ENCODE peak calls at places on chromosomes 4 and X, in five cellular contexts. One of them, this sample, is unnamed.

GRCh38 chrX:42274151-42274550 is 350.8 kb upstream of the CASK start:
- DNase-seq in upper lobe of left lung: no peak
- DNase-seq in IMR-90: no peak
- DNase-seq in cardiac muscle cell: no peak
- DNase-seq in lung: no peak
- DNase-seq in this sample: no peak

GRCh38 chr4:142883433-142883832 is 37.3 kb upstream of the INPP4B start:
- DNase-seq in cardiac muscle cell: peak; percentile 6
- DNase-seq in lung: no peak
- DNase-seq in IMR-90: peak; percentile 2
- DNase-seq in upper lobe of left lung: no peak
- DNase-seq in this sample: peak; percentile 35

GRCh38 chrX:120769576-120770341 is 105.9 kb downstream of the CT47B1 start:
- DNase-seq in IMR-90: peak; percentile 19
- DNase-seq in cardiac muscle cell: peak; percentile 77
- DNase-seq in lung: no peak
- DNase-seq in upper lobe of left lung: no peak
- DNase-seq in this sample: peak; percentile 73

GRCh38 chrX:34809096-34809495 is 133.5 kb upstream of the FAM47B start:
- DNase-seq in cardiac muscle cell: no peak
- DNase-seq in upper lobe of left lung: no peak
- DNase-seq in IMR-90: no peak
- DNase-seq in lung: no peak
- DNase-seq in this sample: no peak

GRCh38 chrX:104987063-104987462 is 233.4 kb downstream of the TEX13A start:
- DNase-seq in lung: no peak
- DNase-seq in cardiac muscle cell: peak; percentile 0
- DNase-seq in upper lobe of left lung: no peak
- DNase-seq in IMR-90: no peak
- DNase-seq in this sample: no peak

GRCh38 chr4:15457401-15458201 is 12.1 kb upstream of the CC2D2A start:
- DNase-seq in IMR-90: peak; percentile 81
- DNase-seq in cardiac muscle cell: peak; percentile 84
- DNase-seq in upper lobe of left lung: no peak
- DNase-seq in lung: no peak
- DNase-seq in this sample: peak; percentile 78

GRCh38 chrX:17635231-17635630 is 102.1 kb upstream of the SCML1 start:
- DNase-seq in lung: no peak
- DNase-seq in cardiac muscle cell: peak; percentile 28
- DNase-seq in upper lobe of left lung: no peak
- DNase-seq in IMR-90: peak; percentile 18
- DNase-seq in this sample: peak; percentile 59

GRCh38 chr4:53551963-53552362 is 39.3 kb downstream of the LNX1 start:
- DNase-seq in IMR-90: no peak
- DNase-seq in lung: no peak
- DNase-seq in upper lobe of left lung: no peak
- DNase-seq in cardiac muscle cell: peak; percentile 12
- DNase-seq in this sample: peak; percentile 1

GRCh38 chrX:129779747-129780146 is at the start of gene SASH3:
- DNase-seq in lung: peak; percentile 62
- DNase-seq in IMR-90: no peak
- DNase-seq in upper lobe of left lung: peak; percentile 49
- DNase-seq in cardiac muscle cell: no peak
- DNase-seq in this sample: no peak

GRCh38 chr4:2059034-2059725 is at the start of gene NAT8L:
- DNase-seq in cardiac muscle cell: peak; percentile 27
- DNase-seq in IMR-90: no peak
- DNase-seq in upper lobe of left lung: peak; percentile 88
- DNase-seq in lung: no peak
- DNase-seq in this sample: peak; percentile 55

GRCh38 chrX:123185714-123186113 is 1.6 kb downstream of the GRIA3 start:
- DNase-seq in cardiac muscle cell: no peak
- DNase-seq in lung: no peak
- DNase-seq in IMR-90: no peak
- DNase-seq in upper lobe of left lung: no peak
- DNase-seq in this sample: no peak
- H3K4me3 ChIP-seq in cardiac muscle cell: peak overlapping the region; percentile 52
- H3K4me3 ChIP-seq in lung: no peak overlapping the region
- H3K4me3 ChIP-seq in IMR-90: no peak overlapping the region
- H3K4me3 ChIP-seq in upper lobe of left lung: no peak overlapping the region
- H3K4me3 ChIP-seq in this sample: no peak overlapping the region

GRCh38 chr4:158157412-158157811 is 15.4 kb downstream of the GASK1B start:
- DNase-seq in cardiac muscle cell: no peak
- DNase-seq in upper lobe of left lung: no peak
- DNase-seq in lung: no peak
- DNase-seq in IMR-90: no peak
- DNase-seq in this sample: no peak
- H3K4me1 ChIP-seq in cardiac muscle cell: no peaks in the 10 kb centered on the region
- H3K4me1 ChIP-seq in upper lobe of left lung: no peaks in the 10 kb centered on the region
- H3K4me1 ChIP-seq in lung: no peaks in the 10 kb centered on the region
- H3K4me1 ChIP-seq in IMR-90: peaks cover 3% of the 10 kb centered on the region
- H3K4me1 ChIP-seq in this sample: no peaks in the 10 kb centered on the region

DNA sequence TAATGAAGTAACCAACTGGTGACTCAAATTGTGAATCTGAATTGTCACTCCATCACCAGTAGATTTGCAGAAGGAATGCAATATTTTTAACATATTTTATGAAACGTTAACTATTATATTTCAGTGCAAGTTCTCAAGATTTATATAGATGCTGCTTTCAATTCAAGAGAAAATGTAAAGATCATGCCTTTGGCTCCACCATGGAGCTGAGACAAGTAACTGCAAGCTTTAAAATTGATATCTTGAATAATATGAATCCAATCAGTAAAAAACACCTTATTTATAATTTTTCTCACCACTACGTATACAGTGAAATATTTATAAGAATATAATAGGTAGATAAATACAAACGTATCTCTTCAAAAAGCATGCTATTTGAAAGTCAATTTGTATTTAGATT is 27.8 kb upstream of the GALNTL6 start:
- DNase-seq in upper lobe of left lung: no peak
- DNase-seq in lung: no peak
- DNase-seq in IMR-90: no peak
- DNase-seq in cardiac muscle cell: no peak
- DNase-seq in this sample: no peak
- TF ChIP-seq CTCF in upper lobe of left lung: no peak
- TF ChIP-seq CTCF in lung: no peak
- TF ChIP-seq CTCF in IMR-90: no peak
- TF ChIP-seq CTCF in cardiac muscle cell: no peak
- TF ChIP-seq CTCF in this sample: peak; percentile 16

DNA sequence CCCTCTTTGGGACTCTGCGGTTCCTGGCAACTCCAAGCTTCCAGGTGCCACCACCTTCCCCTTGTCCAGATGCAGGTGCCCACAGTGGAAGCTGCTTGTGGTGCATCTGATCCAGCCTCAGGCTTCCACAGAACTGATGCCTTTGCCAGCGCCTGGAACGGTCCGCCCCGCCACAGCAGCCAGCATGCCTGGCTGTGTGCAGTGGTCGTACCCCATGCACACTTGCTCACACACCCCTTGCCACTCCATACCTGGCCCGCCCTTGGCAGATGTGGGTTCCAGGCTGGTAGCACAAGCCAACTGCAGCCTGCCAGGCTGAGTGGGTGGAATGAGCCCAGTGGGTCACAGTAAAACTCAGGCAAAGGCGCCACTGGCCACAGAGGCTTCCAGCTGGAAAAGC is 240.5 kb downstream of the PPP4R3C start:
- DNase-seq in upper lobe of left lung: peak; percentile 25
- DNase-seq in lung: no peak
- DNase-seq in IMR-90: no peak
- DNase-seq in cardiac muscle cell: no peak
- DNase-seq in this sample: no peak
- H3K4me3 ChIP-seq in upper lobe of left lung: no peak overlapping the region
- H3K4me3 ChIP-seq in lung: no peak overlapping the region
- H3K4me3 ChIP-seq in IMR-90: no peak overlapping the region
- H3K4me3 ChIP-seq in cardiac muscle cell: no peak overlapping the region
- H3K4me3 ChIP-seq in this sample: no peak overlapping the region

GRCh38 chrX:370244-370962 is 16.3 kb downstream of the PPP2R3B start:
- DNase-seq in cardiac muscle cell: no peak
- DNase-seq in lung: no peak
- DNase-seq in upper lobe of left lung: no peak
- DNase-seq in IMR-90: no peak
- DNase-seq in this sample: no peak

GRCh38 chrX:370963-371745 is 15.6 kb downstream of the PPP2R3B start:
- DNase-seq in lung: no peak
- DNase-seq in IMR-90: no peak
- DNase-seq in upper lobe of left lung: no peak
- DNase-seq in cardiac muscle cell: no peak
- DNase-seq in this sample: no peak

GRCh38 chrX:373641-374471 is 12.9 kb downstream of the PPP2R3B start:
- DNase-seq in lung: no peak
- DNase-seq in upper lobe of left lung: peak; percentile 85
- DNase-seq in cardiac muscle cell: peak; percentile 30
- DNase-seq in IMR-90: peak; percentile 27
- DNase-seq in this sample: peak; percentile 24

GRCh38 chrX:372856-373640 is 13.7 kb downstream of the PPP2R3B start:
- DNase-seq in cardiac muscle cell: peak; percentile 29
- DNase-seq in upper lobe of left lung: peak; percentile 84
- DNase-seq in lung: no peak
- DNase-seq in IMR-90: peak; percentile 44
- DNase-seq in this sample: no peak

GRCh38 chrX:371907-372306 is 14.8 kb downstream of the PPP2R3B start:
- DNase-seq in cardiac muscle cell: no peak
- DNase-seq in upper lobe of left lung: no peak
- DNase-seq in IMR-90: no peak
- DNase-seq in lung: no peak
- DNase-seq in this sample: no peak
- H3K4me1 ChIP-seq in cardiac muscle cell: peaks cover 57% of the 10 kb centered on the region
- H3K4me1 ChIP-seq in upper lobe of left lung: peaks cover 15% of the 10 kb centered on the region
- H3K4me1 ChIP-seq in IMR-90: peaks cover 8% of the 10 kb centered on the region
- H3K4me1 ChIP-seq in lung: peaks cover 6% of the 10 kb centered on the region
- H3K4me1 ChIP-seq in this sample: peaks cover 14% of the 10 kb centered on the region

GRCh38 chr4:150582881-150583286 is 933 bp downstream of the MAB21L2 start:
- DNase-seq in cardiac muscle cell: peak; percentile 26
- DNase-seq in upper lobe of left lung: peak; percentile 67
- DNase-seq in lung: no peak
- DNase-seq in IMR-90: peak; percentile 51
- DNase-seq in this sample: no peak

GRCh38 chr4:150581611-150582010 is 340 bp upstream of the MAB21L2 start:
- DNase-seq in upper lobe of left lung: no peak
- DNase-seq in lung: no peak
- DNase-seq in IMR-90: peak; percentile 94
- DNase-seq in cardiac muscle cell: peak; percentile 57
- DNase-seq in this sample: no peak

GRCh38 chr4:150584198-150584593 is 2.2 kb downstream of the MAB21L2 start:
- DNase-seq in cardiac muscle cell: no peak
- DNase-seq in upper lobe of left lung: no peak
- DNase-seq in lung: no peak
- DNase-seq in IMR-90: no peak
- DNase-seq in this sample: no peak

GRCh38 chr4:150582101-150582565 is at the start of gene MAB21L2:
- DNase-seq in upper lobe of left lung: no peak
- DNase-seq in cardiac muscle cell: no peak
- DNase-seq in IMR-90: peak; percentile 46
- DNase-seq in lung: no peak
- DNase-seq in this sample: no peak

GRCh38 chr4:150583287-150584197 is 1.6 kb downstream of the MAB21L2 start:
- DNase-seq in lung: no peak
- DNase-seq in IMR-90: peak; percentile 47
- DNase-seq in upper lobe of left lung: peak; percentile 72
- DNase-seq in cardiac muscle cell: peak; percentile 37
- DNase-seq in this sample: no peak
- TF ChIP-seq CTCF in lung: no peak
- TF ChIP-seq CTCF in IMR-90: no peak
- TF ChIP-seq CTCF in upper lobe of left lung: no peak
- TF ChIP-seq CTCF in cardiac muscle cell: no peak
- TF ChIP-seq CTCF in this sample: no peak

This sample was measured in A673.